ENCODE peak calls at places on chromosomes 13 and 19, in seven cellular contexts. Y is effector memory CD4-positive, alpha-beta T cell; N is neuronal stem cell; F is psoas muscle; E is CD8-positive, alpha-beta memory T cell; W is right atrium auricular region; P is aorta. M is an unnamed sample.

GRCh38 chr19:7482584-7483439 is 6.0 kb downstream of the PEX11G start:
- DNase-seq in E (no peak), N (no peak), P (peak; percentile 70), W (no peak), Y (no peak), F (peak; percentile 49), M (no peak)

GRCh38 chr13:61128850-61129645 is 286.6 kb downstream of the PCDH20 start:
- DNase-seq in F (no peak), W (no peak), P (no peak), E (no peak), Y (no peak), N (no peak), M (no peak)

GRCh38 chr19:34555447-34555846 is 73.9 kb downstream of the WTIP start:
- DNase-seq in F (no peak), W (no peak), N (no peak), E (no peak), P (no peak), Y (no peak), M (no peak)

GRCh38 chr13:62113145-62113544 is 697.5 kb upstream of the PCDH20 start:
- DNase-seq in P (no peak), F (no peak), W (no peak), N (no peak), Y (no peak), E (no peak), M (no peak)

GRCh38 chr13:40350283-40350992 is 316.0 kb downstream of the FOXO1 start:
- DNase-seq in N (no peak), Y (no peak), W (peak; percentile 50), P (no peak), E (no peak), F (peak; percentile 39), M (no peak)

GRCh38 chr13:61777902-61778301 is 362.3 kb upstream of the PCDH20 start:
- DNase-seq in N (no peak), W (no peak), E (no peak), Y (no peak), P (no peak), F (no peak), M (no peak)

GRCh38 chr13:99522288-99522687 is 21.0 kb downstream of the TM9SF2 start:
- DNase-seq in P (no peak), N (no peak), F (no peak), Y (no peak), W (no peak), E (no peak), M (no peak)

GRCh38 chr13:44755872-44756271 is 179.7 kb upstream of the TSC22D1 start:
- DNase-seq in Y (no peak), F (no peak), N (no peak), E (no peak), P (no peak), W (no peak), M (no peak)

GRCh38 chr19:49588370-49589122 is 2.4 kb upstream of the PRR12 start:
- DNase-seq in W (no peak), Y (no peak), P (no peak), E (no peak), F (no peak), N (no peak), M (no peak)

GRCh38 chr13:30520571-30520970 is 54.8 kb upstream of the HMGB1 start:
- DNase-seq in P (no peak), F (no peak), N (no peak), W (no peak), Y (no peak), E (no peak), M (no peak)

GRCh38 chr13:114118763-114119123 is 13.7 kb downstream of the RASA3 start:
- DNase-seq in E (no peak), Y (no peak), P (peak; percentile 49), F (peak; percentile 17), W (no peak), N (no peak), M (no peak)

GRCh38 chr19:41688098-41688497 is at the start of gene CEACAM7:
- DNase-seq in W (no peak), F (no peak), Y (no peak), E (no peak), N (no peak), P (no peak), M (no peak)

GRCh38 chr19:19366691-19367396 is 38.6 kb upstream of the GATAD2A start:
- DNase-seq in N (peak; percentile 57), F (peak; percentile 69), W (no peak), E (peak; percentile 48), P (peak; percentile 75), Y (peak; percentile 57), M (peak; percentile 90)

GRCh38 chr13:112731667-112732616 is 42.1 kb downstream of the ATP11A start:
- DNase-seq in W (no peak), F (no peak), P (no peak), N (no peak), Y (no peak), E (no peak), M (peak; percentile 53)

GRCh38 chr19:28972144-28972543 is 240.8 kb downstream of the UQCRFS1 start:
- DNase-seq in F (no peak), W (no peak), Y (no peak), N (no peak), P (no peak), E (no peak), M (no peak)

GRCh38 chr13:74230984-74231443 is 96.8 kb upstream of the KLF12 start:
- DNase-seq in F (no peak), P (no peak), E (no peak), W (no peak), N (no peak), Y (no peak), M (no peak)

GRCh38 chr13:79382545-79383275 is 23.3 kb downstream of the RBM26 start:
- DNase-seq in N (no peak), Y (no peak), F (no peak), W (no peak), E (no peak), P (no peak), M (no peak)

GRCh38 chr19:19427935-19428334 is 22.5 kb downstream of the GATAD2A start:
- DNase-seq in F (no peak), W (no peak), P (no peak), N (no peak), Y (no peak), E (no peak), M (no peak)

GRCh38 chr13:28679628-28680027 is 20.7 kb downstream of the POMP start:
- DNase-seq in Y (no peak), N (no peak), F (no peak), E (no peak), W (no peak), P (no peak), M (no peak)

GRCh38 chr13:41546372-41547252 is 89.3 kb downstream of the RGCC start:
- DNase-seq in E (no peak), Y (no peak), N (no peak), F (no peak), W (no peak), P (no peak), M (no peak)

GRCh38 chr19:45484273-45484945 is 12.4 kb downstream of the RTN2 start:
- DNase-seq in F (no peak), P (no peak), Y (no peak), E (no peak), N (no peak), W (no peak), M (no peak)

GRCh38 chr13:102710261-102710679 is 15.4 kb upstream of the METTL21C start:
- DNase-seq in W (no peak), E (no peak), F (peak; percentile 19), N (no peak), Y (no peak), P (no peak), M (no peak)

GRCh38 chr13:29569253-29570057 is 26.0 kb downstream of the SLC7A1 start:
- DNase-seq in E (no peak), P (no peak), W (no peak), F (no peak), N (no peak), Y (no peak), M (no peak)

GRCh38 chr13:33722216-33722900 is 95.6 kb upstream of the RFC3 start:
- DNase-seq in E (no peak), F (no peak), W (no peak), Y (no peak), N (no peak), P (no peak), M (no peak)

GRCh38 chr19:4149518-4150288 is 3.7 kb upstream of the CREB3L3 start:
- DNase-seq in E (no peak), W (no peak), Y (no peak), N (no peak), F (no peak), P (no peak), M (no peak)

GRCh38 chr13:64054306-64054705 is 2638.7 kb upstream of the PCDH20 start:
- DNase-seq in W (no peak), N (no peak), Y (no peak), P (no peak), E (no peak), F (no peak), M (no peak)

GRCh38 chr19:5972355-5972731 is 5.6 kb downstream of the RANBP3 start:
- DNase-seq in F (no peak), N (no peak), Y (no peak), P (no peak), W (no peak), E (no peak), M (no peak)
- H3K4me1 ChIP-seq in F (peaks cover 63% of the 10 kb centered on the region), N (peaks cover 11% of the 10 kb centered on the region), Y (peaks cover 31% of the 10 kb centered on the region), P (no peaks in the 10 kb centered on the region), W (peaks cover 73% of the 10 kb centered on the region), E (peaks cover 74% of the 10 kb centered on the region), M (peaks cover 55% of the 10 kb centered on the region)

GRCh38 chr13:42760949-42761348 is 20.4 kb upstream of the FAM216B start:
- DNase-seq in F (no peak), E (no peak), W (no peak), N (no peak), Y (no peak), P (no peak), M (no peak)

GRCh38 chr13:42758515-42758914 is 22.9 kb upstream of the FAM216B start:
- DNase-seq in E (no peak), N (no peak), P (no peak), F (no peak), W (no peak), Y (no peak), M (no peak)

GRCh38 chr13:42754801-42755513 is 26.4 kb upstream of the FAM216B start:
- DNase-seq in W (no peak), P (no peak), N (no peak), F (no peak), Y (no peak), E (no peak), M (no peak)

GRCh38 chr13:42753697-42754096 is 27.7 kb upstream of the FAM216B start:
- DNase-seq in Y (no peak), F (no peak), N (no peak), P (no peak), W (no peak), E (no peak), M (no peak)

GRCh38 chr13:42757678-42758420 is 23.5 kb upstream of the FAM216B start:
- DNase-seq in W (no peak), E (no peak), N (no peak), F (no peak), Y (no peak), P (no peak), M (no peak)
- H3K4me1 ChIP-seq in W (peaks cover 10% of the 10 kb centered on the region), E (no peaks in the 10 kb centered on the region), N (no peaks in the 10 kb centered on the region), F (no peaks in the 10 kb centered on the region), Y (no peaks in the 10 kb centered on the region), P (no peaks in the 10 kb centered on the region), M (no peaks in the 10 kb centered on the region)

GRCh38 chr19:1261863-1262686 is 7.1 kb upstream of the CIRBP start:
- DNase-seq in W (no peak), P (peak; percentile 88), E (peak; percentile 51), Y (peak; percentile 51), F (peak; percentile 77), N (no peak), M (peak; percentile 95)
- H3K4me1 ChIP-seq in W (peaks cover 78% of the 10 kb centered on the region), P (no peaks in the 10 kb centered on the region), E (peaks cover 66% of the 10 kb centered on the region), Y (peaks cover 64% of the 10 kb centered on the region), F (peaks cover 50% of the 10 kb centered on the region), N (peaks cover 51% of the 10 kb centered on the region), M (peaks cover 71% of the 10 kb centered on the region)

GRCh38 chr13:20474515-20474914 is 51.1 kb downstream of the CRYL1 start:
- DNase-seq in W (no peak), P (no peak), Y (no peak), F (no peak), N (no peak), E (no peak), M (no peak)
- H3K4me1 ChIP-seq in W (no peaks in the 10 kb centered on the region), P (no peaks in the 10 kb centered on the region), Y (peaks cover 22% of the 10 kb centered on the region), F (no peaks in the 10 kb centered on the region), N (peaks cover 3% of the 10 kb centered on the region), E (peaks cover 27% of the 10 kb centered on the region), M (no peaks in the 10 kb centered on the region)